ENCODE peak calls at places on chromosomes 12 and 14, in six cellular contexts. One of them, this sample, is unnamed.

GRCh38 chr14:99792551-99793212 is 531 bp upstream of the EML1 start:
- DNase-seq in IMR-90: peak
- DNase-seq in mesendoderm: peak
- DNase-seq in mesenchymal stem cell: peak
- DNase-seq in neuronal stem cell: no peak
- DNase-seq in H1: no peak
- DNase-seq in this sample: no peak

GRCh38 chr12:64236549-64236948 is 14.5 kb upstream of the KICS2 start:
- DNase-seq in IMR-90: peak
- DNase-seq in mesendoderm: peak
- DNase-seq in mesenchymal stem cell: no peak
- DNase-seq in neuronal stem cell: no peak
- DNase-seq in H1: no peak
- DNase-seq in this sample: no peak

GRCh38 chr14:51539571-51540037 is 112.1 kb upstream of the FRMD6 start:
- DNase-seq in IMR-90: peak
- DNase-seq in mesendoderm: peak
- DNase-seq in mesenchymal stem cell: peak
- DNase-seq in neuronal stem cell: no peak
- DNase-seq in H1: peak
- DNase-seq in this sample: no peak

GRCh38 chr12:117279606-117280005 is 81.8 kb downstream of the NOS1 start:
- DNase-seq in IMR-90: no peak
- DNase-seq in mesendoderm: peak
- DNase-seq in mesenchymal stem cell: no peak
- DNase-seq in neuronal stem cell: no peak
- DNase-seq in H1: peak
- DNase-seq in this sample: peak

GRCh38 chr14:73170686-73171085 is 34.4 kb downstream of the PSEN1 start:
- DNase-seq in IMR-90: no peak
- DNase-seq in mesendoderm: no peak
- DNase-seq in mesenchymal stem cell: no peak
- DNase-seq in neuronal stem cell: no peak
- DNase-seq in H1: peak
- DNase-seq in this sample: no peak

GRCh38 chr12:83361486-83361885 is 674.8 kb downstream of the TMTC2 start:
- DNase-seq in IMR-90: no peak
- DNase-seq in mesendoderm: no peak
- DNase-seq in mesenchymal stem cell: no peak
- DNase-seq in neuronal stem cell: no peak
- DNase-seq in H1: no peak
- DNase-seq in this sample: no peak

GRCh38 chr14:85856430-85856829 is 326.5 kb downstream of the FLRT2 start:
- DNase-seq in IMR-90: no peak
- DNase-seq in mesendoderm: peak
- DNase-seq in mesenchymal stem cell: no peak
- DNase-seq in neuronal stem cell: no peak
- DNase-seq in H1: no peak
- DNase-seq in this sample: no peak

GRCh38 chr12:82398883-82399282 is 40.6 kb downstream of the METTL25 start:
- DNase-seq in IMR-90: no peak
- DNase-seq in mesendoderm: no peak
- DNase-seq in mesenchymal stem cell: no peak
- DNase-seq in neuronal stem cell: no peak
- DNase-seq in H1: no peak
- DNase-seq in this sample: no peak

GRCh38 chr14:61585598-61586538 is 109.4 kb upstream of the HIF1A start:
- DNase-seq in IMR-90: peak
- DNase-seq in mesendoderm: no peak
- DNase-seq in mesenchymal stem cell: peak
- DNase-seq in neuronal stem cell: no peak
- DNase-seq in H1: no peak
- DNase-seq in this sample: no peak

GRCh38 chr12:64801381-64801780 is 23.1 kb upstream of the TBC1D30 start:
- DNase-seq in IMR-90: no peak
- DNase-seq in mesendoderm: no peak
- DNase-seq in mesenchymal stem cell: no peak
- DNase-seq in neuronal stem cell: no peak
- DNase-seq in H1: no peak
- DNase-seq in this sample: no peak

GRCh38 chr12:2891240-2892053 is 756 bp downstream of the TULP3 start:
- DNase-seq in IMR-90: peak
- DNase-seq in mesendoderm: peak
- DNase-seq in mesenchymal stem cell: peak
- DNase-seq in neuronal stem cell: peak
- DNase-seq in H1: no peak
- DNase-seq in this sample: peak

GRCh38 chr12:3117144-3117581 is 40.0 kb downstream of the TSPAN9 start:
- DNase-seq in IMR-90: peak
- DNase-seq in mesendoderm: no peak
- DNase-seq in mesenchymal stem cell: peak
- DNase-seq in neuronal stem cell: no peak
- DNase-seq in H1: no peak
- DNase-seq in this sample: no peak

GRCh38 chr14:97021001-97021400 is 223.8 kb downstream of the VRK1 start:
- DNase-seq in IMR-90: no peak
- DNase-seq in mesendoderm: no peak
- DNase-seq in mesenchymal stem cell: no peak
- DNase-seq in neuronal stem cell: no peak
- DNase-seq in H1: no peak
- DNase-seq in this sample: peak

GRCh38 chr12:3992945-3993344 is 119.7 kb upstream of the PARP11 start:
- DNase-seq in IMR-90: no peak
- DNase-seq in mesendoderm: no peak
- DNase-seq in mesenchymal stem cell: no peak
- DNase-seq in neuronal stem cell: no peak
- DNase-seq in H1: no peak
- DNase-seq in this sample: no peak

GRCh38 chr12:62714409-62715075 is 220.4 kb downstream of the PPM1H start:
- DNase-seq in IMR-90: no peak
- DNase-seq in mesendoderm: no peak
- DNase-seq in mesenchymal stem cell: no peak
- DNase-seq in neuronal stem cell: no peak
- DNase-seq in H1: no peak
- DNase-seq in this sample: no peak

GRCh38 chr14:96385385-96385784 is 6.5 kb upstream of the AK7 start:
- DNase-seq in IMR-90: no peak
- DNase-seq in mesendoderm: no peak
- DNase-seq in mesenchymal stem cell: no peak
- DNase-seq in neuronal stem cell: no peak
- DNase-seq in H1: no peak
- DNase-seq in this sample: no peak

GRCh38 chr12:50765325-50765911 is 1.5 kb downstream of the ATF1 start:
- DNase-seq in IMR-90: peak
- DNase-seq in mesendoderm: peak
- DNase-seq in mesenchymal stem cell: peak
- DNase-seq in neuronal stem cell: peak
- DNase-seq in H1: no peak
- DNase-seq in this sample: peak

GRCh38 chr12:121968880-121969279 is 50.5 kb downstream of the CFAP251 start:
- DNase-seq in IMR-90: no peak
- DNase-seq in mesendoderm: no peak
- DNase-seq in mesenchymal stem cell: no peak
- DNase-seq in neuronal stem cell: no peak
- DNase-seq in H1: no peak
- DNase-seq in this sample: no peak

GRCh38 chr12:47900480-47901129 is 4.2 kb downstream of the VDR start:
- DNase-seq in IMR-90: no peak
- DNase-seq in mesendoderm: peak
- DNase-seq in mesenchymal stem cell: peak
- DNase-seq in neuronal stem cell: no peak
- DNase-seq in H1: no peak
- DNase-seq in this sample: peak

GRCh38 chr12:108508243-108508642 is 6.8 kb upstream of the FICD start:
- DNase-seq in IMR-90: no peak
- DNase-seq in mesendoderm: no peak
- DNase-seq in mesenchymal stem cell: no peak
- DNase-seq in neuronal stem cell: no peak
- DNase-seq in H1: no peak
- DNase-seq in this sample: no peak

GRCh38 chr14:103628221-103628683 is 759 bp upstream of the KLC1 start:
- DNase-seq in IMR-90: peak
- DNase-seq in mesendoderm: peak
- DNase-seq in mesenchymal stem cell: peak
- DNase-seq in neuronal stem cell: peak
- DNase-seq in H1: no peak
- DNase-seq in this sample: peak

GRCh38 chr14:94517248-94517640 is 8.0 kb upstream of the SERPINA12 start:
- DNase-seq in IMR-90: no peak
- DNase-seq in mesendoderm: no peak
- DNase-seq in mesenchymal stem cell: no peak
- DNase-seq in neuronal stem cell: no peak
- DNase-seq in H1: no peak
- DNase-seq in this sample: no peak

GRCh38 chr12:30827406-30828055 is 72.8 kb upstream of the CAPRIN2 start:
- DNase-seq in IMR-90: no peak
- DNase-seq in mesendoderm: peak
- DNase-seq in mesenchymal stem cell: no peak
- DNase-seq in neuronal stem cell: no peak
- DNase-seq in H1: no peak
- DNase-seq in this sample: peak

DNA sequence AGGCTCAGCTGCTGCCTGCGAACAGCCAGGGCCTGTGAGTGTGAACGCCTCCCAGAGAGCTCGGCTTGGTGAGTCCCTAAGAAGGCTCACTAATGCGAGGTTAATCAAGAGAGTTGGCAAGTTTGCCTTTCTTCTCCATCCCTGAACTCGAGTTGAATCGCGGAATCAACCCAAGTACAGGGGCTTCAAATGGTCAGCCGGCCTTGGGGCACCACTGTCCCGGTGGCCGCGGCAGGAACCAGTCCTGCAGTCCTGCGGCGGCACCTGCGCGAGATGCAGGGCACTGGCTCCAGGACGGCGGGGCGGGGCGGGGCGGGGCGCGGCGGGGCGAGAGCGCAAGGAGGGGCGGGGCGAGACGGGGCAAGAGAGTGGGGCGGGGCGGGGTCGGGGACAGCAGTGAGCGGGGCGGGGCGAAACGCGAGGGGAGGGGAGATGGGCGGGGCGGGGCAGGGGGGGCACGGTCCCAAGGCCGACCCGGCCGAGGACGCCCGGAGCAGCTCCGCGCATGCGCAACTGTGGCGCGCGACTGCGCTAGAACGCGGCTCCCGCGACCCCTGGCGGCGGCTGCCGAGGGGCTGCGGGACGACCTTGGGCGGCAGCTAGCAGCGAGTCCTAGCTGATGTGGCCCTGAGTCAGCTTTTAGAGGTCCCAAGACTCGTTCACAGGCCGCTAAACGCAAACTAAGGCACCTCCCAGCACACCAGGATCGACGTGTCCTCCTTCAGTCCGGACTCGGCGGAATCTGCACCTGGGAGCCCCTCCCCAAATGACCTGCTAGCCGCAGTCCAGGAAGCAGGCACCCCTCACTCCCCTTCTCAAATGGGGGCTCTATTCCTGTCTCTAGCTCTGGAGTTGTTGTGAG is 58.0 kb downstream of the TTC7B start:
- DNase-seq in IMR-90: peak
- DNase-seq in mesendoderm: peak
- DNase-seq in mesenchymal stem cell: peak
- DNase-seq in neuronal stem cell: peak
- DNase-seq in H1: peak
- DNase-seq in this sample: peak
- H2BK5ac ChIP-seq in IMR-90: peak
- H2BK5ac ChIP-seq in mesendoderm: no peak
- H2BK5ac ChIP-seq in mesenchymal stem cell: no peak
- H2BK5ac ChIP-seq in neuronal stem cell: no peak
- H2BK5ac ChIP-seq in H1: peak
- H2BK5ac ChIP-seq in this sample: no peak

GRCh38 chr14:68513137-68513536 is 279.7 kb downstream of the ZFP36L1 start:
- DNase-seq in IMR-90: no peak
- DNase-seq in mesendoderm: no peak
- DNase-seq in mesenchymal stem cell: no peak
- DNase-seq in neuronal stem cell: no peak
- DNase-seq in H1: no peak
- DNase-seq in this sample: no peak
- H3K18ac ChIP-seq in IMR-90: peak
- H3K18ac ChIP-seq in mesendoderm: peak
- H3K18ac ChIP-seq in mesenchymal stem cell: peak
- H3K18ac ChIP-seq in neuronal stem cell: peak
- H3K18ac ChIP-seq in H1: no peak
- H3K18ac ChIP-seq in this sample: no peak

DNA sequence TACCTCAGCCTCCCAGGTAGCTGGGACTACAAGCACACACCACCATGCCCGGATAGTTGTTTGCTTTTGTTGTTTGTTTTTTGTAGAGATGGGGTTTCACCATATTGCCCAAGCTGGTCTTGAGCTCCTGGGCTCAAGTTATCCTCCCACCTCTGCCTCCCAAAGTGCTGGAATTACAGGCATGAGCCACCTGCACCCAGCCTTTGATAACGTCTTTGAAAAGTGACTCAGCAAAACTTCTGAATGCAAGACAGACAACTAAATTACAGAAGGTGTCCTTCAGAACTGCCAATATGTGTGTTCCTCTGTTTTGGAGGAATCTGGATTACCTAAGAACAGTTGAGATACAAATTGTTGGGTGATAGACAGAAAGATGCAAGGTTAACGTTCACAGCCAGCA is 99.8 kb downstream of the ESR2 start:
- DNase-seq in IMR-90: no peak
- DNase-seq in mesendoderm: peak
- DNase-seq in mesenchymal stem cell: no peak
- DNase-seq in neuronal stem cell: no peak
- DNase-seq in H1: no peak
- DNase-seq in this sample: no peak
- H3K4me2 ChIP-seq in IMR-90: no peak
- H3K4me2 ChIP-seq in mesendoderm: no peak
- H3K4me2 ChIP-seq in mesenchymal stem cell: no peak
- H3K4me2 ChIP-seq in neuronal stem cell: no peak
- H3K4me2 ChIP-seq in H1: no peak
- H3K4me2 ChIP-seq in this sample: no peak

DNA sequence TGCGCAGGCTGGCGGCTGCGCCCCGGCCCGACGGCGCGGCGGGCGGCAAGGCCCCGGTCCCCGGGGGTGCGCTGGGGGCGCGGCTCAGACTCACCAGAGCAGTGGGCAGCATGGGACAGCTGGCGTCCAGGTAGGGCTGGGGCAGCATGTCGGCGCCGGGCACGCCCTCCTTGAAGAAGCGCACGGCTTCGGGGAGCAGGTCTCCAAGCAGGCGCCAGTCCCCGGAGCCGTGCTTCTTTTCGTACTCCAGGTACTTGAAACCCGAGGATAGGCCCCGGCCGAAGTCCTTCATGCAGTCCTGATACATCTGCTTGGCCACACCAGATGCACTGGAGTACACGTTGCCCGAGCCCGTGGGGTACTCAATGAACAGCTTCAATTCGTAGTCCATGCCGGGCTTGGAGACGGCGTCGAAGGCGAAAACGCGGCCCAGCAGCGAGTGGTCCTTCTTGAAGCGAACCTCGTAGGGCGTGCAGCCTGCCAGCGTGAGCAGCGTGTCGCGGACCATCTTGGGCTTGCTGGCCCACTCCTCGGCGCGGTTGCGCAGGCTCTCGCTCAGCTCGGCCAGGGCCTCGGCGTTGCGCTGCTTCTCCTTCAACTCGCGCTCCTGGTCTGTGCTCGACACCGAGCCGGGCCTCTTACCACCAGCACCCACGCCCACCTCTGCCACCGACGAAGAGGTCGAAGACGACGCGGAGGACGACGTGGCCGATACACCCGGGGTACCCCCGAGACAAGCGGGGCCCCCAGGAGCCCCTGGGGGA is 2.2 kb downstream of the IRF2BPL start:
- DNase-seq in IMR-90: peak
- DNase-seq in mesendoderm: peak
- DNase-seq in mesenchymal stem cell: peak
- DNase-seq in neuronal stem cell: peak
- DNase-seq in H1: no peak
- DNase-seq in this sample: no peak
- H2BK5ac ChIP-seq in IMR-90: peak
- H2BK5ac ChIP-seq in mesendoderm: peak
- H2BK5ac ChIP-seq in mesenchymal stem cell: peak
- H2BK5ac ChIP-seq in neuronal stem cell: peak
- H2BK5ac ChIP-seq in H1: peak
- H2BK5ac ChIP-seq in this sample: no peak